ENCODE peak calls at places on chromosome 13, in five cellular contexts. N is fibroblast of mammary gland, W is thoracic aorta, K is AG09319, I is GM10248. H is an unnamed sample.

GRCh38 chr13:41561179-41561578 is 103.8 kb downstream of the RGCC start:
- DNase-seq in I (no peak), W (no peak), K (no peak), N (peak; percentile 41), H (no peak)

GRCh38 chr13:28558126-28558525 is 63.2 kb upstream of the FLT1 start:
- DNase-seq in W (no peak), K (peak; percentile 83), I (no peak), N (peak; percentile 93), H (no peak)

GRCh38 chr13:85236431-85236830 is 562.8 kb downstream of the SLITRK6 start:
- DNase-seq in I (no peak), N (peak; percentile 49), W (no peak), K (no peak), H (no peak)

GRCh38 chr13:42478531-42479156 is 95.3 kb upstream of the TNFSF11 start:
- DNase-seq in W (no peak), I (peak; percentile 34), N (peak; percentile 53), K (no peak), H (peak; percentile 7)

GRCh38 chr13:90171649-90172048 is 1175.8 kb upstream of the MIR17HG start:
- DNase-seq in I (no peak), K (no peak), W (no peak), N (peak; percentile 0), H (no peak)

GRCh38 chr13:48976677-48977625 is 1.2 kb downstream of the FNDC3A start:
- DNase-seq in I (no peak), W (no peak), K (no peak), N (peak; percentile 35), H (no peak)

GRCh38 chr13:28611654-28612131 is 47.2 kb upstream of the POMP start:
- DNase-seq in K (no peak), W (no peak), I (no peak), N (no peak), H (no peak)

GRCh38 chr13:41645313-41645712 is 188.0 kb downstream of the RGCC start:
- DNase-seq in I (no peak), W (no peak), N (peak; percentile 89), K (peak; percentile 70), H (no peak)

GRCh38 chr13:21043898-21044297 is 17.5 kb downstream of the LATS2 start:
- DNase-seq in N (peak; percentile 91), W (no peak), K (peak; percentile 64), I (no peak), H (no peak)

GRCh38 chr13:99040536-99041141 is 62.8 kb upstream of the DOCK9 start:
- DNase-seq in K (no peak), N (no peak), I (no peak), W (no peak), H (no peak)

GRCh38 chr13:23778007-23778687 is 111.1 kb downstream of the MIPEP start:
- DNase-seq in N (peak; percentile 24), K (no peak), I (no peak), W (no peak), H (no peak)
- TF ChIP-seq CTCF in N (peak; percentile 37), K (no peak), I (peak; percentile 33), W (no peak), H (no peak)

DNA sequence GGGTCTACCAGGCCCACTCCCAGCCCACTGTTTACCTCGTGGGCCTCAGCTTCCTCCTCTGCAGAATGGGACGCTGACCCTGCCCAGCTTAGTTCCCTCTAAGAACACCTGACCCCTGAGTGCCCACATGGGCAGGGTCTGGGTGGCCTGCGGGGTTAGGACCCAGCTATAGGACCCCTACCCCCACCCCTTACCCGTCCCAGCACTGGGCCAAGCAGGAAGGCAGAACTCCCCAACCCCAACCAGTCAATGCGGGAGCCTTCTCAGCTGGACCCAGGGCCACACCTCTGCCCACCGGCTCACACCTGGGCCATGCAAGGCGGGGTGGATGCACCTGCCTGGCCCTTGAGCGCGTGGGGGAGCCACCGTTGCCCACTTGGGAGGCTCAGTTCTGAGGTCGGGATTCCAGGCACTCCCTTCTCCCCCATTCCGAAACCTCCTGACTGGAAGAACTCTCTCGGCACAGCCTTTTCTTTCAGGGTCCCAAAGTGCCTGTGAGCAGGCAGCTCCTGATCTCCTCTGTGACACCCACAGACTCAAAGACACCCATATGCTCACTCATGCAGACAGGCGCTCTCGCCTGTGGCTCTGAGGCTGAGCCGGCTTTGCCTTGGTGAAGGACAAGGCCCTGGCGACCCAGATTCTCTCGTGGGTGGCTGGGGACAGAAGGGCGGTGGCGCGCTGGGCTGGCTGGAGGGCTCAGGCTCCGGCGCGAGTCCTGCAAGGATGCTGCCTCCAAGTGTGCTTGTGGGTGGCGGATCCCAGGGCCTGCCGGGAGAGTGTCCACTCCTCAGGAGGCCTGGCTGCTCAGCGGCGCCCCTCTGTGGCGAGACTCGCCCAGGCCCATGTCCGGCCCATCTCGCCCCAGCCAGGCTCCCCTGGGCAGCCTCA is 27.9 kb upstream of the PARP4 start:
- DNase-seq in W (no peak), I (peak; percentile 18), K (no peak), N (peak; percentile 5), H (peak; percentile 80)
- TF ChIP-seq CTCF in W (no peak), I (peak; percentile 20), K (peak; percentile 8), N (peak; percentile 17), H (peak; percentile 19)

GRCh38 chr13:111095031-111095840 is 19.9 kb upstream of the ARHGEF7 start:
- DNase-seq in K (no peak), I (no peak), W (no peak), N (no peak), H (no peak)

GRCh38 chr13:111092685-111093084 is 22.4 kb upstream of the ARHGEF7 start:
- DNase-seq in W (no peak), N (no peak), K (no peak), I (no peak), H (no peak)

GRCh38 chr13:111093634-111094033 is 21.5 kb upstream of the ARHGEF7 start:
- DNase-seq in W (no peak), N (no peak), K (no peak), I (no peak), H (no peak)

GRCh38 chr13:111093136-111093535 is 22.0 kb upstream of the ARHGEF7 start:
- DNase-seq in K (no peak), W (no peak), N (no peak), I (no peak), H (no peak)

DNA sequence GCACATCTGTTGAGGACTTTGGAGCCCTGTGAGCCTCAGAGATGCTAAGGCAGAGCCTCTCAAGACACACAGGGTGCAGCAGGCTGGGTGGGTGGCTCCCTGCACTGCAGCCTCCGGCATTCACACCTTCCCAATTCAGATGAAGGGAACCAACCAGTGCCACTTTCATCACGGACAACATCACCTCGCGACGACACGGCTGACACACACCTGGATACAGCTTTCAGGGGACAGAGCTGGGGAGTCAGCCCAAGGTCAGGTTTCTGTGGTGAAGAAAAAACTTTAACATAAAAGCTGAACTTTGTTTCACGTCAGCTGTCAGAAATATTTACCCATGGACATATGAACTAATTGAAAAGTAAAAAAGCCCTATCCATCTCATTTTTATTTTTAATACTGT is 24.9 kb upstream of the ARHGEF7 start:
- DNase-seq in N (no peak), I (no peak), W (no peak), K (no peak), H (no peak)
- TF ChIP-seq CTCF in N (no peak), I (no peak), W (no peak), K (no peak), H (no peak)

GRCh38 chr13:59906413-59907027 is 257.2 kb downstream of the DIAPH3 start:
- DNase-seq in K (no peak), I (no peak), W (no peak), N (peak; percentile 60), H (no peak)
- TF ChIP-seq CTCF in K (peak; percentile 70), I (peak; percentile 53), W (peak; percentile 46), N (peak; percentile 69), H (peak; percentile 23)

DNA sequence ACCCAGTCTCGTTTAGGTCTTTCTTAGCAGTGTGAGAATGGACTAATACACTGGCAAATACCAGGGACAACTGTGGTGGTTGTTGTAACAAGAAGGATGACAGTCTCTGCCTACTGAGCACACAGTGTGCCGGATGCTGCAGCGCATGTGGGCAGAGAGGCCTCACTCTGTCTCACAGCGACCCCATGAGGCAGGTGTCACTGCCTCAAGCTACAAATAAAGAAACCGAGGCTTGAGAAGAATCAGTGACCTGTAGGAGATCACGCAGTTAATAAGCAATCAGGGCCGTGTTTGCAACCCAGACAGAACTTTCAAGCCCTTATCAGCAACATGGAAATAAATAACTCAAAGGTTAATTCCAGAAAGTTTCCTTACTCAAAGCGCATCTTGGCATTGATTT is 40.5 kb upstream of the GAS6 start:
- DNase-seq in W (no peak), I (no peak), K (no peak), N (peak; percentile 47), H (peak; percentile 41)
- TF ChIP-seq CTCF in W (peak; percentile 43), I (peak; percentile 33), K (peak; percentile 35), N (peak; percentile 45), H (peak; percentile 27)

DNA sequence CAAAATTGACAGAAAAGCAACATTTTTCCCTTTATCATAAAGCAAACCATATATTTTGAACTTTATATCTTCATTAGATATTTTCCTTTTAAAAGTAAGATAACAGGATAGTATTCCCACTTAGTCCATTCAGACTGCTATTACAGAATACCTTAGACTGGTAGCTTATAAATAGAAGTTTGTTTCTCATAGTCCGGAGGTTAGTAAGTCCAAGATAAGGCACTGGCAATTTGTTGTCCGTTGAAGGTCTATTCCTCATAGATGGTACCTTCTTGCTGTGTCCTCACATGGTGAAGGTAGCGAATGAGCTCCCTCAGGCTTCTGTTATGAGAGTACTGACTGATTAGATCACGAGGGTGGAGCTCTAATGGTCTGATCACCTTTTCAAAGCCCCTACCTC is 70.4 kb downstream of the ZMYM2 start:
- DNase-seq in W (no peak), K (no peak), I (no peak), N (no peak), H (no peak)
- TF ChIP-seq CTCF in W (no peak), K (no peak), I (no peak), N (no peak), H (no peak)

GRCh38 chr13:32266130-32266529 is 49.0 kb downstream of the ZAR1L start:
- DNase-seq in I (no peak), N (no peak), K (no peak), W (no peak), H (no peak)

GRCh38 chr13:32272021-32272695 is 43.0 kb downstream of the ZAR1L start:
- DNase-seq in I (no peak), W (no peak), N (peak; percentile 10), K (no peak), H (no peak)

GRCh38 chr13:32264407-32264806 is 50.8 kb downstream of the ZAR1L start:
- DNase-seq in K (no peak), N (peak; percentile 79), I (no peak), W (no peak), H (peak; percentile 15)

GRCh38 chr13:32265726-32266125 is 49.4 kb downstream of the ZAR1L start:
- DNase-seq in K (no peak), W (no peak), N (no peak), I (no peak), H (no peak)

DNA sequence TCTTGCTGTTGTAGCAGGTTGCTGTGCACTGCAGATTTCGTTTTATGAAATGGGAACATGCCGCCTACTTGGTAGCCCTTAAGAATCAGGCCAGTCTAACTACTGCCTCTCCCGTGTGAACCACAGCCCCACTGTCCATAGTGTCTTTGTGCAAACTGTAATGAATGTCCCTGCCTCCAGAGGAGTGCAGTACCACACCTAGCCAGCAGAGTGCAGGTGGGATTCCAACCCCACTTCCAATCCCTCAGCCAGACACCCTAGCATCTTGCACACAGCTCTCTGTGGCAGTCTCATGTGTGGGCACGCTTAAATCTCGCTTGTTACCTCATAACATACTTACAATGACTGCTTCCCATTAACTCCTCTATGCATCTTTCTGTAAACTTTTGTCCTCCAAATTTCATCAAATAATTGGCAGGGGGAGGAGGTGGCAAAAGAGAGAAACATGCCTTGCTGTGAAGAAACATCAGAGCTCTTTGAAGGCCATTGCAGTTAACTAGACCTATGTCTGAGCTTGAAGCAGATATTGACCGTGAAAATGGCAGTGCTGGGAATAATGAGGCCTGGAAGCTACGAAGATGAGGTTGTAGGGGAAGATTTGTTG is 47.2 kb downstream of the ZAR1L start:
- DNase-seq in N (no peak), I (peak; percentile 49), W (no peak), K (no peak), H (no peak)
- TF ChIP-seq CTCF in N (peak; percentile 37), I (no peak), W (peak; percentile 34), K (peak; percentile 31), H (peak; percentile 67)